ENCODE peak calls at places on chromosome 6, in six cellular contexts. P is PC-9, E is GM23248, C is PC-3, V is neural progenitor cell, Q is SK-N-SH. U is an unnamed sample.

GRCh38 chr6:157333537-157333936 is 10.2 kb upstream of the TMEM242 start:
- DNase-seq in Q (no peak), P (no peak), V (no peak), C (no peak), E (no peak), U (no peak)

GRCh38 chr6:47484616-47485015 is 7.0 kb downstream of the CD2AP start:
- DNase-seq in P (no peak), Q (no peak), E (peak; percentile 87), C (peak; percentile 74), V (no peak), U (no peak)

GRCh38 chr6:16239798-16240123 is 1.4 kb downstream of the GMPR start:
- DNase-seq in C (no peak), V (peak; percentile 68), E (peak; percentile 82), Q (no peak), P (no peak), U (no peak)

GRCh38 chr6:168834188-168834587 is 393.2 kb downstream of the SMOC2 start:
- DNase-seq in Q (no peak), E (no peak), C (no peak), P (no peak), V (no peak), U (no peak)

GRCh38 chr6:105844275-105844848 is 241.8 kb upstream of the PRDM1 start:
- DNase-seq in C (no peak), P (no peak), Q (no peak), E (peak; percentile 33), V (no peak), U (no peak)

GRCh38 chr6:44575644-44576043 is 188.1 kb downstream of the CDC5L start:
- DNase-seq in Q (no peak), V (no peak), E (peak; percentile 53), C (no peak), P (no peak), U (no peak)

GRCh38 chr6:6556738-6557503 is 31.6 kb upstream of the LY86 start:
- DNase-seq in Q (peak; percentile 64), E (peak; percentile 51), V (peak; percentile 72), C (peak; percentile 63), P (no peak), U (peak; percentile 39)

GRCh38 chr6:45965007-45965406 is 50.7 kb downstream of the CLIC5 start:
- DNase-seq in P (no peak), C (peak; percentile 62), V (no peak), E (peak; percentile 63), Q (no peak), U (no peak)

GRCh38 chr6:30616811-30617564 is at the start of gene PPP1R10:
- DNase-seq in E (peak; percentile 100), V (peak; percentile 100), P (peak; percentile 98), C (peak; percentile 100), Q (peak; percentile 82), U (peak; percentile 99)

GRCh38 chr6:30614044-30614842 is 2.8 kb downstream of the PPP1R10 start:
- DNase-seq in V (peak; percentile 11), E (no peak), Q (no peak), C (no peak), P (no peak), U (no peak)

GRCh38 chr6:30614843-30615218 is 2.2 kb downstream of the PPP1R10 start:
- DNase-seq in V (peak; percentile 96), P (peak; percentile 90), Q (peak; percentile 75), C (peak; percentile 95), E (peak; percentile 98), U (peak; percentile 94)

GRCh38 chr6:30615958-30616810 is 859 bp downstream of the PPP1R10 start:
- DNase-seq in V (peak; percentile 51), Q (no peak), E (peak; percentile 62), P (no peak), C (no peak), U (peak; percentile 65)

GRCh38 chr6:30615219-30615957 is 1.7 kb downstream of the PPP1R10 start:
- DNase-seq in Q (no peak), P (peak; percentile 42), C (peak; percentile 65), E (peak; percentile 85), V (peak; percentile 76), U (peak; percentile 42)
- H3F3A ChIP-seq in Q (peaks cover 48% of the 10 kb centered on the region), P (peaks cover 70% of the 10 kb centered on the region), C (peaks cover 25% of the 10 kb centered on the region), E (peaks cover 62% of the 10 kb centered on the region), V (peaks cover 50% of the 10 kb centered on the region), U (peaks cover 37% of the 10 kb centered on the region)

DNA sequence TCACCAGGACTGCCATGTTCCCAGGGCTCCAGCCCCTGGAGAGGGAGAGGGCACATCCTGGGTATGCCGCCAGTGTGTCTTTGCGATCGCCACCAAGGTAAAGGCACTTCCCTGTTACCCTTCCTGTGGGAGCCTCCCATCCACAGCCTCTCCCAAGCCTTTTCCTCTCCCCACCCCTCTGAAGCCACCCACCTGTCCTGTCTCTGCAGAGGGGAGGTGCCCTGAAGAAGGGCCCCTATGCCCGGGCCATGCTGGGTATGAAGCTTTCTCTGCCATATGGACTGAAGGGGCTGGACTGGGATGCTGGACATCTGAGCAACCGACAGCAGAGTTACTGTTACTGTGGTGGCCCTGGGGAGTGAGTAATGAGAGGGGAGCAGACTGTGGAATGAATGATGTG is 2.4 kb downstream of the PHF1 start:
- DNase-seq in Q (no peak), C (no peak), E (no peak), P (no peak), V (no peak), U (no peak)
- H3F3A ChIP-seq in Q (peaks cover 40% of the 10 kb centered on the region), C (peaks cover 4% of the 10 kb centered on the region), E (peaks cover 39% of the 10 kb centered on the region), P (peaks cover 27% of the 10 kb centered on the region), V (peaks cover 64% of the 10 kb centered on the region), U (peaks cover 35% of the 10 kb centered on the region)

GRCh38 chr6:13247627-13248026 is 80.7 kb downstream of the TBC1D7 start:
- DNase-seq in E (no peak), C (no peak), Q (no peak), P (no peak), V (no peak), U (no peak)
- H3F3A ChIP-seq in E (no peaks in the 10 kb centered on the region), C (no peaks in the 10 kb centered on the region), Q (no peaks in the 10 kb centered on the region), P (no peaks in the 10 kb centered on the region), V (no peaks in the 10 kb centered on the region), U (no peaks in the 10 kb centered on the region)

DNA sequence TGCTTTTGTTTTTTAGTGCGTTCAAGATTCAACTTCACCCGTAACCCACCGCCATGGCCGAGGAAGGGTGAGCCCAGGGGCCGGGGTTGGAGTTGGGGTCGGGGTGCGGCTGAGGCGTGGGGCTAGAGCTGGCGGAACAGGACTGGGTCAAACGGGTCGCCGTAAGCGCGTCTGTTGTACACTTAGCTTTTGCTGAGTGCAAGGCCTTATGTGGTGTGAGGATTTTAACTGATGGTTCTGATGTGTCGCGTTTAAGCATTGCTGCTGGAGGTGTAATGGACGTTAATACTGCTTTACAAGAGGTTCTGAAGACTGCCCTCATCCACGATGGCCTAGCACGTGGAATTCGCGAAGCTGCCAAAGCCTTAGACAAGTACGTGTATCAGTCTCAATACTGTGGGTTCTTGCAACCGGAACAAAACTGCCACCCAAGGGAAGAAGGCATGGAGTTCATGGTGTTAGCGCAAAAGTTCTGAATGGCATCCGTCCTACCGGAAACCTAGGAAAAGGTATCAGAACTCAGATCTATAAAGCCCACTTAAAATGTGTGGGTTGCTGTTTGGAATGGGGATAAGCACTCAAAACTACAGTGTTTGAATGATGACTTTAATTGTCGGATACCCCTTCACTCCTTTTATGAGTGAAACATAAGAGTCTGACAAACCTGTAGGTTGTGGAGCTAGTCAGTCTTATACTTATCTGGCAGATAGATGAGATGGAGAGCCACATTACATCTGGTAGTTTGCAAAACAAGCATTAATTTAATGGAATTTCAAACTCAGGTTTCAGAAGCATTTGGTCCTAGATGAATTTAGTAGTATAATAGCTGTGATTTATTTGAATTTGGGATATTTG is 574 bp downstream of the RPS12 start:
- DNase-seq in Q (no peak), C (no peak), V (no peak), P (no peak), E (peak; percentile 43), U (no peak)
- H3F3A ChIP-seq in Q (peaks cover 51% of the 10 kb centered on the region), C (peaks cover 20% of the 10 kb centered on the region), V (peaks cover 47% of the 10 kb centered on the region), P (peaks cover 67% of the 10 kb centered on the region), E (peaks cover 64% of the 10 kb centered on the region), U (peaks cover 66% of the 10 kb centered on the region)

GRCh38 chr6:34243131-34243771 is 5.6 kb downstream of the SMIM29 start:
- DNase-seq in P (peak; percentile 60), C (peak; percentile 67), Q (no peak), V (no peak), E (peak; percentile 69), U (no peak)
- H3F3A ChIP-seq in P (peaks cover 98% of the 10 kb centered on the region), C (peaks cover 38% of the 10 kb centered on the region), Q (peaks cover 54% of the 10 kb centered on the region), V (peaks cover 93% of the 10 kb centered on the region), E (peaks cover 33% of the 10 kb centered on the region), U (peaks cover 32% of the 10 kb centered on the region)

U was measured in MM.1S.